ENCODE peak calls at places on chromosomes 3 and 15, in five cellular contexts. U is AG04450; F is activated CD8-positive, alpha-beta memory T cell treated with anti-CD3 and anti-CD28 coated beads, Interleukin-2, amount 10 ng/mL, durations not matched to agents 7 days and 5 days; S is fibroblast of the aortic adventitia; G is tibial artery. A is an unnamed sample.

GRCh38 chr3:64143399-64144130 is 81.7 kb downstream of the PRICKLE2 start:
- DNase-seq in U (peak; percentile 13), F (no peak), S (peak; percentile 42), G (no peak), A (no peak)

GRCh38 chr3:3998140-3998977 is 199.1 kb downstream of the LRRN1 start:
- DNase-seq in U (no peak), F (peak; percentile 43), S (no peak), G (no peak), A (no peak)

GRCh38 chr3:10357592-10358308 is 36.8 kb upstream of the SEC13 start:
- DNase-seq in U (peak; percentile 58), F (no peak), S (peak; percentile 90), G (peak; percentile 47), A (peak; percentile 74)

GRCh38 chr3:123371426-123371825 is 77.5 kb downstream of the ADCY5 start:
- DNase-seq in U (no peak), F (no peak), S (no peak), G (no peak), A (no peak)

GRCh38 chr3:141275032-141275422 is 43.4 kb downstream of the PXYLP1 start:
- DNase-seq in U (no peak), F (peak; percentile 61), S (peak; percentile 14), G (no peak), A (no peak)

GRCh38 chr3:106829206-106829605 is 548.0 kb upstream of the CCDC54 start:
- DNase-seq in U (no peak), F (no peak), S (peak; percentile 27), G (no peak), A (no peak)

GRCh38 chr3:101824691-101825090 is 24.6 kb upstream of the NFKBIZ start:
- DNase-seq in U (no peak), F (no peak), S (peak; percentile 50), G (no peak), A (no peak)

GRCh38 chr15:101489633-101490407 is at the start of gene PCSK6:
- DNase-seq in U (no peak), F (peak; percentile 26), S (no peak), G (no peak), A (no peak)

GRCh38 chr15:99224815-99225214 is 24.6 kb downstream of the TTC23 start:
- DNase-seq in U (no peak), F (no peak), S (no peak), G (no peak), A (no peak)

GRCh38 chr3:47781326-47781684 is 388 bp downstream of the SMARCC1 start:
- DNase-seq in U (no peak), F (peak; percentile 74), S (no peak), G (peak; percentile 48), A (no peak)

GRCh38 chr3:187648177-187648576 is 22.0 kb downstream of the SST start:
- DNase-seq in U (no peak), F (no peak), S (no peak), G (no peak), A (no peak)

GRCh38 chr3:169907944-169908343 is 3.4 kb upstream of the SAMD7 start:
- DNase-seq in U (no peak), F (no peak), S (no peak), G (no peak), A (no peak)